ENCODE peak calls at places on chromosomes 2 and 18, in six cellular contexts. U, N, Y, J, B and M are unnamed samples.

GRCh38 chr2:19426941-19427340 is 68.5 kb upstream of the OSR1 start:
- DNase-seq in U (no peak), N (no peak), Y (no peak), J (no peak), B (no peak), M (no peak)

GRCh38 chr2:177265386-177265690 is 811 bp upstream of the NFE2L2 start:
- DNase-seq in U (peak; percentile 65), N (no peak), Y (no peak), J (no peak), B (no peak), M (peak; percentile 50)

GRCh38 chr2:190571666-190572065 is 37.1 kb upstream of the NEMP2 start:
- DNase-seq in U (no peak), N (no peak), Y (no peak), J (peak; percentile 65), B (no peak), M (peak; percentile 86)

GRCh38 chr2:237695201-237695780 is 67.9 kb downstream of the LRRFIP1 start:
- DNase-seq in U (no peak), N (no peak), Y (no peak), J (no peak), B (peak; percentile 4), M (peak; percentile 90)

GRCh38 chr2:36339819-36340218 is 15.8 kb upstream of the CRIM1 start:
- DNase-seq in U (no peak), N (no peak), Y (no peak), J (no peak), B (no peak), M (no peak)

GRCh38 chr2:237060518-237061312 is 25.0 kb upstream of the COPS8 start:
- DNase-seq in U (peak; percentile 37), N (no peak), Y (no peak), J (peak; percentile 81), B (peak; percentile 44), M (peak; percentile 38)

GRCh38 chr2:31219131-31219969 is 2.0 kb upstream of the CAPN14 start:
- DNase-seq in U (no peak), N (no peak), Y (no peak), J (no peak), B (no peak), M (no peak)

GRCh38 chr2:26558271-26559043 is 80.5 kb upstream of the OTOF start:
- DNase-seq in U (no peak), N (no peak), Y (no peak), J (no peak), B (no peak), M (no peak)

GRCh38 chr2:3257166-3257565 is 120.5 kb downstream of the EIPR1 start:
- DNase-seq in U (no peak), N (no peak), Y (no peak), J (peak; percentile 70), B (no peak), M (peak; percentile 74)

GRCh38 chr2:195360242-195360641 is 296.8 kb upstream of the SLC39A10 start:
- DNase-seq in U (no peak), N (no peak), Y (no peak), J (no peak), B (no peak), M (no peak)

GRCh38 chr2:238457927-238458324 is 31.2 kb downstream of the ASB1 start:
- DNase-seq in U (no peak), N (no peak), Y (no peak), J (no peak), B (no peak), M (no peak)

GRCh38 chr18:8812631-8813030 is 107.3 kb downstream of the MTCL1 start:
- DNase-seq in U (no peak), N (no peak), Y (no peak), J (no peak), B (no peak), M (no peak)

GRCh38 chr2:230144348-230144747 is 75.4 kb downstream of the SP110 start:
- DNase-seq in U (no peak), N (no peak), Y (no peak), J (no peak), B (no peak), M (no peak)

GRCh38 chr2:235021752-235022151 is 69.9 kb downstream of the SH3BP4 start:
- DNase-seq in U (no peak), N (no peak), Y (no peak), J (no peak), B (no peak), M (peak; percentile 87)

GRCh38 chr2:163405298-163405697 is 330.5 kb downstream of the FIGN start:
- DNase-seq in U (no peak), N (no peak), Y (no peak), J (no peak), B (no peak), M (no peak)

GRCh38 chr2:128440087-128440665 is 121.5 kb upstream of the HS6ST1 start:
- DNase-seq in U (no peak), N (no peak), Y (no peak), J (no peak), B (no peak), M (no peak)

GRCh38 chr2:194104687-194105086 is 1552.3 kb upstream of the SLC39A10 start:
- DNase-seq in U (no peak), N (no peak), Y (no peak), J (no peak), B (no peak), M (no peak)

GRCh38 chr2:224951723-224952481 is 90.4 kb downstream of the DOCK10 start:
- DNase-seq in U (no peak), N (no peak), Y (no peak), J (no peak), B (no peak), M (no peak)
- H3K4me1 ChIP-seq in U (peaks cover 5% of the 10 kb centered on the region), N (peaks cover 60% of the 10 kb centered on the region), Y (peaks cover 4% of the 10 kb centered on the region), J (no peaks in the 10 kb centered on the region), B (no peaks in the 10 kb centered on the region), M (peaks cover 16% of the 10 kb centered on the region)

GRCh38 chr2:46297546-46298271 is 502 bp downstream of the EPAS1 start:
- DNase-seq in U (peak; percentile 93), N (peak; percentile 91), Y (peak; percentile 93), J (peak; percentile 62), B (peak; percentile 55), M (peak; percentile 81)

GRCh38 chr2:46298522-46299351 is 1.5 kb downstream of the EPAS1 start:
- DNase-seq in U (peak; percentile 56), N (peak; percentile 68), Y (peak; percentile 79), J (peak; percentile 56), B (peak; percentile 64), M (peak; percentile 25)

GRCh38 chr2:46300406-46300832 is 3.2 kb downstream of the EPAS1 start:
- DNase-seq in U (no peak), N (no peak), Y (no peak), J (no peak), B (no peak), M (no peak)

GRCh38 chr2:46298272-46298521 is 990 bp downstream of the EPAS1 start:
- DNase-seq in U (no peak), N (no peak), Y (no peak), J (no peak), B (no peak), M (peak; percentile 47)

DNA sequence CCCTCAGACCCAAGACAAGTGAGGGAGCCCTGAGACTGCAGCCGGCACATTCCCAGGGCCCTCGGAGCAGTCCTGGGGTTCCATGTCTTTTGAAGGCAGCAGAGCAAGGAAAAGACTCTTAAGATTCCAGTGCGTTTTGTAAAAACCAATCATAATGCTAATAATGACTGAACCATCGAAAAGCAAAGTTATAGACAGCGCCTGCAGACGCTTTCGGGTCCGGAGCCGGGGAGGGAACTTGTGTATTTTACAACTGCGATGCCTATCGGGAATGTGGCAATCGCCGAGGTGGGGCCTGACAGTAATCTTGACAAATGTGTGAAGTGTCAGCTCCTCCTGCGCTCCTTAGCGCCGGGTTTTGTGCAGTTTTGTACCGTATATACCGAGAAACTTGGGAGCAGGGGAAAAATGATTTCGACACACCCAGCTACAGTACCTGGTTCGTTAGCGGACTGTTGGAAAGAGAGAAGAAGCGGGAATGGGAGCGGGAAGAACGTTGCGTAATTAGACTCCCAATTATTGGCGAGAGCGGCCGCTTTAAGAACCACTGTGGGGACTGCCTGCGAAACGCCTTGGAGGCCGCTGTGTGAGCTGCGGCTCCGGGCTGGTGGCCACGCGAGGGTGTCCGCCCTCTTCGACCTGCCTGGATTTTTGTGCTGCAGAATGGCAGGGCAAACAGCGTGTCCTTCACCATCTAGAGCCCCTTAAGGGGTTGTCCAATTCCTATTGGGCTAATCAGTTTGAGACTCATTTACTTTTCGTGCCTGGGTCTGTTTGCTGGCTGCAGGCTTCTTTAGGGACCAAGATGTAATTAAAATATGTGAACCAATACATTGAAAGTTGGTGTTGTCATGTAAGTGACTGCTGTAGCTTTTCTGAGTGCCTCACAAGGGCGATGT is 2.4 kb downstream of the EPAS1 start:
- DNase-seq in U (peak; percentile 77), N (peak; percentile 82), Y (peak; percentile 74), J (peak; percentile 67), B (peak; percentile 74), M (peak; percentile 75)
- H3K4me1 ChIP-seq in U (no peaks in the 10 kb centered on the region), N (peaks cover 51% of the 10 kb centered on the region), Y (peaks cover 39% of the 10 kb centered on the region), J (no peaks in the 10 kb centered on the region), B (no peaks in the 10 kb centered on the region), M (peaks cover 7% of the 10 kb centered on the region)

GRCh38 chr2:32773409-32773808 is 145.6 kb downstream of the TTC27 start:
- DNase-seq in U (no peak), N (no peak), Y (no peak), J (peak; percentile 25), B (no peak), M (no peak)
- H3K4me1 ChIP-seq in U (no peaks in the 10 kb centered on the region), N (no peaks in the 10 kb centered on the region), Y (no peaks in the 10 kb centered on the region), J (peaks cover 3% of the 10 kb centered on the region), B (no peaks in the 10 kb centered on the region), M (no peaks in the 10 kb centered on the region)

GRCh38 chr2:224948859-224949258 is 93.4 kb downstream of the DOCK10 start:
- DNase-seq in U (no peak), N (peak; percentile 49), Y (no peak), J (no peak), B (no peak), M (peak; percentile 19)
- H3K4me1 ChIP-seq in U (peaks cover 5% of the 10 kb centered on the region), N (peaks cover 84% of the 10 kb centered on the region), Y (peaks cover 4% of the 10 kb centered on the region), J (no peaks in the 10 kb centered on the region), B (no peaks in the 10 kb centered on the region), M (peaks cover 21% of the 10 kb centered on the region)

DNA sequence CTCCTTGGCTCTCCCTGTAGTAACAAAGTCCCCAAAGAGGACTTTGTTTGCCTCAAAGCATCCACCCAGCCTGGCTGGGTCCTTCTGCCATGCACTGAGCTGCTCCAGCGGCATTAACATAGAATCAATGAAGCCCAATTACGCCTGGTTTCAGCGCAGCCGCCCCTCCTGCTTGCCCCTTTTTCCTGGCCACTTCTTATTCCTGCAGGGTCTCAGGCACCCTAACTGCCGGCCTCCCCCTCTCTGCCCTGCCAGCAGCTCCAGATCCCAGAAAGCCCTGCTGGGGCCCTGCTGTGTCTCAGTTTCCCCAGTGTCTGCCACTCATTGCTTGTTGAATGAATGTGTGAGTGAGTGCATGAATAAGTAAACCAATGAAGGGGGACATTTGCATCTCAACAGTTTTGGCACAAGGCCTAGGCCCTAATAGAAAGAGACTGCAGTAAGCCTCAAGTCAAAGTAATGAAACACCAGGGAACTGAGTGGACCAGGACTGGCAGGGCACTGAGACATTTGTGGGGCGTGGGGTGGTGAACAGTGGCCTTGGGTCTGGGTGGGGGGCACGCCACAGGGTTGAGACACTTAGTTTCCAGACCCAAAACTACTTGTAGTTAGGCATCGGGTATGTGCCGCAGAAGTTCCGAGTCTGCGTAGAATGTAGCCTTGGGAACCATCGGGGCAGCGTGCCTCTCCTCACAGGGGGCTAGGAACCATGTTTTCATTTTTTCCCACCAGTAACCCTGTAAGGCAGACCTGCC is 60.6 kb downstream of the SMAD7 start:
- DNase-seq in U (no peak), N (no peak), Y (no peak), J (no peak), B (no peak), M (no peak)
- H3K4me1 ChIP-seq in U (peaks cover 2% of the 10 kb centered on the region), N (peaks cover 18% of the 10 kb centered on the region), Y (peaks cover 3% of the 10 kb centered on the region), J (peaks cover 3% of the 10 kb centered on the region), B (peaks cover 4% of the 10 kb centered on the region), M (peaks cover 3% of the 10 kb centered on the region)

DNA sequence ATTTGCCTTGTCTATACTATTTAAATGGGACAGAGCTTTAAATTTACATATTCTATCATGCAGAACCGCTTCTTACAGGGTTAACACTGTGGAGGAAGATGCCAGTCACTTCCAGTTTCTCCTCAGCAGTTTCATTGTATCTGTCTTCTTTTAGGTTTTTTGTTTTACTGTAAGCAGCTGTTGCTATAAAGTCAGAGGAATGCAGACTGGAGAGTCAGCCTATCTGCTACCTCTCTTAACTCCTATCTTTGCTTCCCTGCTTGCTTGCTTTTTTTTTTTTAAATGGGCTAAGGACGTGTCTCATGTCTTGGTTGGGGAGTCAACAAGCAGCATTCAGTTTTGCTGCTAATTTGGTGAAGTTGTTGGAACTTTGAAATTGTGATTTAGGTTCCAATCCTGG is 8.9 kb downstream of the EPC2 start:
- DNase-seq in U (no peak), N (no peak), Y (no peak), J (peak; percentile 37), B (no peak), M (no peak)
- H3K4me1 ChIP-seq in U (peaks cover 15% of the 10 kb centered on the region), N (peaks cover 90% of the 10 kb centered on the region), Y (peaks cover 12% of the 10 kb centered on the region), J (peaks cover 5% of the 10 kb centered on the region), B (peaks cover 4% of the 10 kb centered on the region), M (peaks cover 11% of the 10 kb centered on the region)